ENCODE peak calls at places on chromosomes 13 and 19, in eight cellular contexts. Q is osteocyte; S is foreskin fibroblast; R is NCI-H1436 treated with DMSO at 0.1 percent for 48 hours; H is GM03348; P is T follicular helper cell; K is activated CD8-positive, alpha-beta memory T cell treated with anti-CD3 and anti-CD28 coated beads for 1 hour; X is stimulated activated CD4-positive, alpha-beta T cell treated with anti-CD3 and anti-CD28 coated beads, Interleukin-2, amount 100 ng/mL, for 48 hours. O is an unnamed sample.

GRCh38 chr19:13834308-13834790 is 39.1 kb downstream of the ZSWIM4 start:
- DNase-seq in H (no peak), X (no peak), P (no peak), R (no peak), Q (no peak), S (peak), K (no peak), O (no peak)

GRCh38 chr19:28633223-28634030 is 579.5 kb downstream of the UQCRFS1 start:
- DNase-seq in S (peak), P (no peak), H (peak), K (no peak), X (peak), Q (no peak), R (no peak), O (no peak)

GRCh38 chr19:33558846-33559245 is 37.3 kb upstream of the PEPD start:
- DNase-seq in H (no peak), K (no peak), Q (no peak), S (peak), R (no peak), X (no peak), P (no peak), O (no peak)

GRCh38 chr13:113441661-113442060 is 11.6 kb downstream of the ADPRHL1 start:
- DNase-seq in R (no peak), P (no peak), S (no peak), H (no peak), K (no peak), Q (no peak), X (no peak), O (no peak)

GRCh38 chr13:77779461-77780272 is 82.2 kb downstream of the SLAIN1 start:
- DNase-seq in Q (no peak), K (no peak), H (peak), X (peak), S (no peak), R (peak), P (no peak), O (no peak)

GRCh38 chr13:44710576-44710975 is 134.4 kb upstream of the TSC22D1 start:
- DNase-seq in K (no peak), S (peak), P (no peak), X (peak), H (peak), Q (no peak), R (no peak), O (no peak)

GRCh38 chr19:36213793-36214387 is 575 bp downstream of the ZNF565 start:
- DNase-seq in P (no peak), R (no peak), S (peak), H (no peak), Q (no peak), K (no peak), X (no peak), O (peak)

GRCh38 chr13:31101511-31102170 is 60.1 kb downstream of the HSPH1 start:
- DNase-seq in P (no peak), S (no peak), H (peak), K (no peak), Q (no peak), X (no peak), R (no peak), O (no peak)

GRCh38 chr13:95862401-95862800 is 185.5 kb downstream of the DNAJC3 start:
- DNase-seq in R (no peak), X (no peak), Q (no peak), S (peak), P (no peak), H (no peak), K (no peak), O (no peak)

GRCh38 chr13:65336916-65337315 is 1893.2 kb downstream of the PCDH9 start:
- DNase-seq in S (peak), K (no peak), R (no peak), X (no peak), H (no peak), P (no peak), Q (no peak), O (no peak)

GRCh38 chr19:2561895-2562294 is 86.0 kb downstream of the GADD45B start:
- DNase-seq in R (no peak), X (peak), P (peak), Q (no peak), S (no peak), K (peak), H (no peak), O (peak)